ENCODE peak calls at places on chromosomes 5 and 9, in eight cellular contexts. Q is ELR, R is fibroblast of mammary gland, P is left cardiac atrium, H is right lobe of liver, C is nephron progenitor cell, B is mucosa of descending colon, A is amniotic stem cell. Z is an unnamed sample.

GRCh38 chr5:160792281-160792680 is 59.7 kb downstream of the ATP10B start:
- DNase-seq in A (no peak), C (no peak), B (no peak), P (no peak), Q (no peak), H (no peak), R (no peak), Z (no peak)

GRCh38 chr9:89617978-89618377 is 13.2 kb downstream of the GADD45G start:
- DNase-seq in A (no peak), P (no peak), Q (no peak), B (no peak), H (peak), R (no peak), C (no peak), Z (no peak)

GRCh38 chr5:43303242-43303641 is 10.0 kb downstream of the HMGCS1 start:
- DNase-seq in R (no peak), P (no peak), A (no peak), C (no peak), B (no peak), Q (no peak), H (no peak), Z (no peak)

GRCh38 chr5:134736173-134736812 is 2.1 kb upstream of the CAMLG start:
- DNase-seq in C (no peak), H (no peak), B (no peak), Q (no peak), R (no peak), P (no peak), A (no peak), Z (no peak)

GRCh38 chr9:4689687-4690104 is 10.3 kb downstream of the CDC37L1 start:
- DNase-seq in R (peak), A (no peak), H (no peak), P (no peak), Q (no peak), C (no peak), B (no peak), Z (no peak)

GRCh38 chr5:17317499-17317898 is 100.1 kb downstream of the BASP1 start:
- DNase-seq in C (no peak), B (no peak), H (no peak), P (no peak), R (peak), A (no peak), Q (no peak), Z (no peak)

GRCh38 chr9:70021026-70021571 is 22.5 kb upstream of the MAMDC2 start:
- DNase-seq in Q (peak), H (no peak), A (peak), C (no peak), B (no peak), R (peak), P (peak), Z (peak)

GRCh38 chr9:133768371-133768858 is 30.3 kb upstream of the SARDH start:
- DNase-seq in H (peak), B (peak), P (no peak), C (no peak), A (no peak), R (no peak), Q (no peak), Z (no peak)

GRCh38 chr9:77944556-77945261 is 86.9 kb downstream of the GNAQ start:
- DNase-seq in B (peak), R (no peak), P (no peak), A (no peak), Q (no peak), H (no peak), C (peak), Z (no peak)

GRCh38 chr9:135555910-135556309 is 5.6 kb upstream of the PAEP start:
- DNase-seq in Q (no peak), H (no peak), B (no peak), R (no peak), A (no peak), P (no peak), C (no peak), Z (no peak)

GRCh38 chr5:11563822-11564221 is 340.4 kb downstream of the CTNND2 start:
- DNase-seq in C (no peak), P (no peak), B (no peak), H (no peak), A (no peak), R (peak), Q (no peak), Z (no peak)

GRCh38 chr9:6581266-6581665 is 64.3 kb downstream of the GLDC start:
- DNase-seq in P (no peak), R (no peak), H (no peak), A (no peak), Q (no peak), B (no peak), C (no peak), Z (no peak)

GRCh38 chr5:79093762-79094161 is 17.8 kb upstream of the BHMT start:
- DNase-seq in P (no peak), B (no peak), A (no peak), H (no peak), R (no peak), Q (no peak), C (no peak), Z (no peak)

GRCh38 chr5:74393943-74394342 is 246.6 kb downstream of the ENC1 start:
- DNase-seq in A (no peak), R (no peak), H (no peak), P (no peak), C (no peak), B (no peak), Q (no peak), Z (no peak)

GRCh38 chr9:120416816-120417427 is 163.0 kb downstream of the CDK5RAP2 start:
- DNase-seq in P (no peak), B (no peak), H (no peak), R (no peak), A (no peak), C (no peak), Q (no peak), Z (no peak)

GRCh38 chr9:127049044-127049443 is 73.4 kb downstream of the ANGPTL2 start:
- DNase-seq in R (peak), H (no peak), Q (peak), B (no peak), C (no peak), A (peak), P (peak), Z (peak)

GRCh38 chr5:139961435-139962157 is 81.5 kb downstream of the NRG2 start:
- DNase-seq in P (no peak), B (no peak), Q (no peak), A (no peak), R (peak), H (no peak), C (no peak), Z (no peak)

GRCh38 chr9:86099695-86100364 is 472 bp upstream of the GOLM1 start:
- DNase-seq in Q (peak), B (peak), P (peak), C (peak), H (no peak), A (peak), R (peak), Z (no peak)

GRCh38 chr9:27732494-27732893 is 159.2 kb upstream of the C9orf72 start:
- DNase-seq in R (no peak), Q (no peak), B (no peak), A (no peak), C (no peak), P (no peak), H (no peak), Z (no peak)

GRCh38 chr9:137198051-137198747 is 2.3 kb downstream of the TPRN start:
- DNase-seq in A (no peak), Q (no peak), B (peak), R (no peak), P (no peak), H (peak), C (no peak), Z (peak)

GRCh38 chr9:22307013-22307711 is 139.5 kb upstream of the DMRTA1 start:
- DNase-seq in R (peak), Q (peak), B (no peak), C (peak), H (no peak), P (no peak), A (peak), Z (peak)

GRCh38 chr5:64213568-64213967 is 47.9 kb downstream of the RNF180 start:
- DNase-seq in C (no peak), H (no peak), A (no peak), B (no peak), R (no peak), P (no peak), Q (no peak), Z (no peak)

GRCh38 chr5:104171958-104172357 is 609.4 kb upstream of the NUDT12 start:
- DNase-seq in R (no peak), Q (no peak), H (no peak), C (no peak), P (no peak), A (no peak), B (no peak), Z (no peak)

GRCh38 chr5:159094745-159095144 is 5.0 kb downstream of the EBF1 start:
- DNase-seq in Q (peak), B (peak), C (peak), H (no peak), A (peak), R (peak), P (peak), Z (peak)

GRCh38 chr5:145244788-145245187 is 590.4 kb downstream of the PRELID2 start:
- DNase-seq in B (no peak), P (no peak), Q (peak), A (no peak), H (no peak), C (no peak), R (peak), Z (no peak)